ENCODE peak calls at places on chromosomes 4 and X, in seven cellular contexts. L, C, G, B, Z, Y and W are unnamed samples.
A peak's percentile ranks its signal among the peaks of the same experiment; 100 is the strongest.

GRCh38 chrX:44945736-44946135 is 72.7 kb downstream of the KDM6A start:
- DNase-seq in L (no peak), C (peak; percentile 12), G (no peak), B (no peak), Z (no peak), Y (peak; percentile 10), W (no peak)

GRCh38 chr4:94516067-94516466 is 64.3 kb downstream of the PDLIM5 start:
- DNase-seq in L (no peak), C (no peak), G (no peak), B (no peak), Z (no peak), Y (peak; percentile 76), W (no peak)

GRCh38 chr4:135838889-135839288 is 1637.3 kb upstream of the PABPC4L start:
- DNase-seq in L (peak; percentile 2), C (no peak), G (no peak), B (no peak), Z (no peak), Y (no peak), W (no peak)

GRCh38 chrX:99001286-99001685 is 1408.8 kb downstream of the PCDH19 start:
- DNase-seq in L (no peak), C (no peak), G (no peak), B (no peak), Z (no peak), Y (no peak), W (no peak)

GRCh38 chr4:113646456-113646809 is 115.1 kb downstream of the CAMK2D start:
- DNase-seq in L (peak; percentile 18), C (no peak), G (no peak), B (peak; percentile 46), Z (no peak), Y (no peak), W (no peak)

GRCh38 chrX:10239611-10240064 is 82.9 kb downstream of the CLCN4 start:
- DNase-seq in L (no peak), C (no peak), G (no peak), B (no peak), Z (no peak), Y (no peak), W (no peak)

GRCh38 chr4:92387459-92388069 is 83.8 kb downstream of the GRID2 start:
- DNase-seq in L (peak; percentile 68), C (peak; percentile 18), G (peak; percentile 17), B (peak; percentile 13), Z (peak; percentile 4), Y (peak; percentile 30), W (peak; percentile 9)

GRCh38 chr4:168919706-168920324 is 90.2 kb downstream of the CBR4 start:
- DNase-seq in L (no peak), C (no peak), G (no peak), B (no peak), Z (no peak), Y (peak; percentile 63), W (no peak)

GRCh38 chr4:89723096-89723495 is 113.9 kb downstream of the SNCA start:
- DNase-seq in L (no peak), C (no peak), G (no peak), B (no peak), Z (no peak), Y (no peak), W (no peak)

GRCh38 chr4:154490261-154490588 is 1.4 kb downstream of the DCHS2 start:
- DNase-seq in L (no peak), C (no peak), G (no peak), B (no peak), Z (no peak), Y (no peak), W (no peak)

GRCh38 chr4:84733343-84734033 is 150.6 kb downstream of the CDS1 start:
- DNase-seq in L (no peak), C (no peak), G (no peak), B (no peak), Z (no peak), Y (no peak), W (no peak)

GRCh38 chrX:101785142-101785541 is 125.5 kb upstream of the ARMCX2 start:
- DNase-seq in L (no peak), C (no peak), G (no peak), B (no peak), Z (no peak), Y (no peak), W (no peak)

GRCh38 chr4:78058591-78059523 is 1.7 kb downstream of the FRAS1 start:
- DNase-seq in L (no peak), C (no peak), G (peak; percentile 72), B (peak; percentile 21), Z (no peak), Y (peak; percentile 19), W (peak; percentile 30)

GRCh38 chrX:154512879-154513553 is 3.0 kb downstream of the FAM3A start:
- DNase-seq in L (no peak), C (no peak), G (no peak), B (no peak), Z (no peak), Y (no peak), W (no peak)

GRCh38 chr4:114115526-114115925 is 136.1 kb upstream of the ARSJ start:
- DNase-seq in L (no peak), C (no peak), G (no peak), B (no peak), Z (no peak), Y (no peak), W (no peak)

GRCh38 chrX:66191563-66191962 is 27.5 kb downstream of the HEPH start:
- DNase-seq in L (no peak), C (no peak), G (no peak), B (no peak), Z (no peak), Y (no peak), W (no peak)

GRCh38 chrX:105307762-105308161 is 87.3 kb upstream of the TEX13A start:
- DNase-seq in L (no peak), C (no peak), G (no peak), B (no peak), Z (no peak), Y (no peak), W (no peak)

GRCh38 chr4:121168446-121168845 is 4.3 kb upstream of the TNIP3 start:
- DNase-seq in L (no peak), C (no peak), G (no peak), B (no peak), Z (no peak), Y (no peak), W (no peak)

GRCh38 chr4:24858550-24858949 is 54.3 kb downstream of the CCDC149 start:
- DNase-seq in L (no peak), C (no peak), G (no peak), B (no peak), Z (no peak), Y (no peak), W (no peak)

GRCh38 chr4:74433043-74433442 is 11.9 kb upstream of the AREG start:
- DNase-seq in L (no peak), C (no peak), G (no peak), B (no peak), Z (no peak), Y (no peak), W (no peak)

GRCh38 chrX:139930923-139931645 is 1.8 kb downstream of the ATP11C start:
- DNase-seq in L (no peak), C (peak; percentile 43), G (peak; percentile 42), B (no peak), Z (no peak), Y (peak; percentile 20), W (no peak)

GRCh38 chr4:183173580-183174526 is 74.8 kb downstream of the WWC2 start:
- DNase-seq in L (no peak), C (no peak), G (no peak), B (no peak), Z (no peak), Y (no peak), W (no peak)

GRCh38 chr4:183175631-183176232 is 76.7 kb downstream of the WWC2 start:
- DNase-seq in L (no peak), C (no peak), G (no peak), B (no peak), Z (no peak), Y (peak; percentile 89), W (no peak)

GRCh38 chr4:183172881-183173280 is 73.8 kb downstream of the WWC2 start:
- DNase-seq in L (no peak), C (no peak), G (no peak), B (no peak), Z (no peak), Y (no peak), W (no peak)

GRCh38 chr4:183170894-183171293 is 71.8 kb downstream of the WWC2 start:
- DNase-seq in L (no peak), C (no peak), G (no peak), B (no peak), Z (no peak), Y (no peak), W (no peak)

DNA sequence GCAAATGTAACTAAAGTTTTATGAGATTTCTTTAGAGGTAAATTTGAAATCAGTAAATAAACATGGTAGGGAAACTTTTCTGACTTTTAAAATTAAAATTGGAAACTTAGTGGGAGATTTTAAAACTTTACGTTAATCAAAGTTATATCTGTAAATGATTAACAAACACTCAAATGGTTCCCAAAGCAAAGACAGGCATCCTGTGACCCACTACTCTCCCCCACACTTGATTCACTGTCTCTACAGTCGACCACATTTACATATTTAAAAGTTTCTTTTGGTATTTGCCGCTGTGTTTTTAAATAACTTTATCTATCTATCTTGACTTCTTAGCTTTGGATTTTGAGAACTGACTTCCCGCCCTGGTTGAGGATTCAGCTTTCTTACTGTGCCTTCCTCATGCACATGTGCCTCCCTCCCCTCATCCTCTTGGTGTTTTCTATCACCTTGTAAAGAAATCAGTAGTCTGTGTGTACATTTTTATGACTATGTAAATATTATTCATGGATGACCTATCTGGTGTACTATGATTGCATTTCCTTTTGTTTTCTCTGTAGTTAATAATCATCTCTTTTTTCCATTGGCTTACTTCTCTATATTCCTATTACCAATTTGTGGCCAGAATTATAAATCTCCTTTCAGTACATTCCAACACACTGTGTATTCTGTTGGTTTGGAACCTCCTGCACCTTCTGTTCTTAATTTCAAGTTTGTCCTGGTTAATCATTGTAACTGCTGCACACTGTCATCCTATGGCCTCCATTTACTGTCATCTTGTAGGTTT is 72.6 kb downstream of the WWC2 start:
- DNase-seq in L (no peak), C (no peak), G (no peak), B (no peak), Z (no peak), Y (peak; percentile 67), W (no peak)
- TF ChIP-seq JUND in L (no peak), C (no peak), G (no peak), B (no peak), Z (no peak), Y (no peak), W (no peak)

DNA sequence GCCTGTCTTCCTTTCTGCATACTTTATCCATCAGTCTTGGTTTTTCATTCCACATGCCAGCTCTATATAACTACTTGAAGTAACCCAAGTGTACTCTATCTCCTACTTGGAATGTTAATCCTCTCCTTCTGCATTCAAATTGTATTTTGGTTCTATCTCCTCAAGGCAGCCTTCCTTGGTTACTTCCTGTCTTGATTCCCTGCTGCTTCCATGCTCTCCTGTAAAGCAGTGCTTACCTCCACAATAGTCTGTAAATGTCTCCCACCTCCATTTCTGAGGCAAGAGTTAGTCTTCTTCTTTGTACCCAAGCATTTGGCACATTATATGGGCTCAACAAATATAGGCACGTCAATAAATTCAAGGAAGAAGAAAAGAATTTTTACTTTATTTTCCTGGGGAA is 298.4 kb downstream of the ARHGAP24 start:
- DNase-seq in L (no peak), C (no peak), G (no peak), B (no peak), Z (no peak), Y (no peak), W (no peak)
- TF ChIP-seq JUND in L (no peak), C (no peak), G (no peak), B (no peak), Z (no peak), Y (no peak), W (no peak)

GRCh38 chrX:149962859-149963757 is 24.8 kb upstream of the EOLA2 start:
- DNase-seq in L (peak; percentile 45), C (peak; percentile 22), G (peak; percentile 55), B (no peak), Z (peak; percentile 5), Y (peak; percentile 23), W (peak; percentile 59)
- TF ChIP-seq JUND in L (no peak), C (no peak), G (no peak), B (no peak), Z (no peak), Y (no peak), W (no peak)

GRCh38 chrX:63784902-63785692 is at the start of gene ARHGEF9:
- DNase-seq in L (no peak), C (no peak), G (peak; percentile 69), B (peak; percentile 34), Z (no peak), Y (no peak), W (no peak)
- TF ChIP-seq JUND in L (no peak), C (no peak), G (no peak), B (no peak), Z (no peak), Y (no peak), W (no peak)